ENCODE peak calls at places on chromosomes 11 and 22, in five cellular contexts. N is stimulated activated CD4-positive, alpha-beta T cell treated with anti-CD3 and anti-CD28 coated beads, TNF-alpha, amount 100 ng/mL, for 4 hours; M is HCT116; Q is putamen; J is H9. P is an unnamed sample.
A peak's percentile ranks its signal among the peaks of the same experiment; 100 is the strongest.

GRCh38 chr11:116255234-116255953 is 517.4 kb downstream of the BUD13 start:
- DNase-seq in N (no peak), J (no peak), Q (no peak), M (no peak), P (no peak)

GRCh38 chr22:31140746-31141145 is 438 bp upstream of the PLA2G3 start:
- DNase-seq in M (no peak), N (no peak), J (no peak), Q (no peak), P (no peak)

GRCh38 chr11:67644472-67645418 is 5.2 kb upstream of the TBX10 start:
- DNase-seq in M (no peak), N (no peak), J (peak; percentile 47), Q (no peak), P (no peak)

GRCh38 chr11:8202428-8203160 is 33.8 kb upstream of the RIC3 start:
- DNase-seq in M (no peak), J (peak; percentile 17), Q (no peak), N (no peak), P (peak; percentile 69)

GRCh38 chr11:115185931-115186330 is 318.3 kb downstream of the CADM1 start:
- DNase-seq in J (no peak), M (no peak), Q (no peak), N (no peak), P (no peak)

GRCh38 chr11:114340311-114341131 is 44.3 kb downstream of the NNMT start:
- DNase-seq in J (peak; percentile 73), Q (peak; percentile 26), M (peak; percentile 51), N (no peak), P (peak; percentile 86)

GRCh38 chr11:8838248-8838647 is 72.7 kb upstream of the AKIP1 start:
- DNase-seq in M (no peak), N (no peak), Q (no peak), J (no peak), P (no peak)

GRCh38 chr22:43592470-43592869 is 180.7 kb downstream of the MPPED1 start:
- DNase-seq in Q (no peak), J (peak; percentile 61), M (no peak), N (no peak), P (peak; percentile 38)

GRCh38 chr11:133860151-133860550 is 14.8 kb upstream of the SPATA19 start:
- DNase-seq in Q (no peak), N (no peak), J (no peak), M (no peak), P (no peak)

GRCh38 chr11:8822476-8822875 is 88.5 kb upstream of the AKIP1 start:
- DNase-seq in M (no peak), Q (no peak), J (peak; percentile 47), N (no peak), P (no peak)

GRCh38 chr22:40036591-40037225 is 42.0 kb downstream of the FAM83F start:
- DNase-seq in N (no peak), Q (no peak), M (peak; percentile 62), J (peak; percentile 83), P (peak; percentile 87)

GRCh38 chr11:69954756-69955155 is 123.4 kb upstream of the ANO1 start:
- DNase-seq in J (no peak), Q (no peak), N (no peak), M (no peak), P (no peak)

GRCh38 chr11:67666676-67667489 is 7.5 kb downstream of the ALDH3B2 start:
- DNase-seq in M (no peak), N (no peak), J (no peak), Q (no peak), P (no peak)

GRCh38 chr11:12540075-12540685 is 134.0 kb upstream of the TEAD1 start:
- DNase-seq in Q (no peak), J (no peak), N (no peak), M (peak; percentile 10), P (no peak)

GRCh38 chr22:48489551-48490512 is 1337.8 kb downstream of the BRD1 start:
- DNase-seq in N (no peak), Q (no peak), M (no peak), J (peak; percentile 30), P (no peak)

GRCh38 chr22:42202048-42202447 is 68.4 kb downstream of the TCF20 start:
- DNase-seq in N (no peak), M (no peak), Q (no peak), J (no peak), P (no peak)

GRCh38 chr22:45638834-45639746 is 32.5 kb upstream of the ATXN10 start:
- DNase-seq in J (no peak), Q (no peak), N (no peak), M (peak; percentile 49), P (no peak)

GRCh38 chr22:47786650-47787290 is 1024.3 kb downstream of the TBC1D22A start:
- DNase-seq in N (no peak), J (no peak), Q (no peak), M (no peak), P (no peak)

GRCh38 chr11:69205929-69206612 is 50.3 kb downstream of the SMIM38 start:
- DNase-seq in M (no peak), Q (no peak), J (no peak), N (no peak), P (no peak)

GRCh38 chr11:62680825-62681240 is 2.0 kb upstream of the UBXN1 start:
- DNase-seq in N (no peak), M (peak; percentile 67), J (no peak), Q (no peak), P (peak; percentile 64)

GRCh38 chr11:108775324-108775723 is 110.5 kb downstream of the DDX10 start:
- DNase-seq in Q (no peak), J (no peak), N (no peak), M (no peak), P (no peak)

GRCh38 chr11:66282468-66283455 is 4.8 kb downstream of the CNIH2 start:
- DNase-seq in Q (peak; percentile 98), N (peak; percentile 91), J (peak; percentile 99), M (peak; percentile 91), P (peak; percentile 100)

GRCh38 chr11:129326921-129327320 is 48.7 kb upstream of the BARX2 start:
- DNase-seq in N (no peak), M (no peak), Q (no peak), J (no peak), P (no peak)

GRCh38 chr11:108788565-108789199 is 123.8 kb downstream of the DDX10 start:
- DNase-seq in J (peak; percentile 59), M (peak; percentile 21), N (no peak), Q (no peak), P (no peak)

GRCh38 chr11:45537617-45538016 is 127.8 kb downstream of the CHST1 start:
- DNase-seq in M (no peak), Q (no peak), J (no peak), N (no peak), P (no peak)

GRCh38 chr11:926341-926916 is 759 bp downstream of the AP2A2 start:
- DNase-seq in Q (no peak), M (peak; percentile 10), N (no peak), J (no peak), P (no peak)

GRCh38 chr11:118933486-118933885 is 7.8 kb upstream of the BCL9L start:
- DNase-seq in J (no peak), M (no peak), Q (no peak), N (no peak), P (no peak)

GRCh38 chr22:43998865-43999264 is 25.2 kb upstream of the PARVB start:
- DNase-seq in N (no peak), J (no peak), Q (no peak), M (no peak), P (no peak)

GRCh38 chr11:70498171-70498571 is 99.8 kb downstream of the CTTN start:
- DNase-seq in N (no peak), Q (no peak), J (no peak), M (no peak), P (no peak)

P was measured in Ammon's horn.